ENCODE peak calls at places on chromosomes 12 and 14, in four cellular contexts. One of them, this sample, is unnamed.

GRCh38 chr14:28635387-28635786 is 131.2 kb upstream of the FOXG1 start:
- DNase-seq in lung: no peak
- DNase-seq in stimulated activated CD8-positive, alpha-beta memory T cell treated with anti-CD3 and anti-CD28 coated beads, Interleukin-2, amount 100 ng/mL, for 48 hours: no peak
- DNase-seq in hippocampal formation: no peak
- DNase-seq in this sample: no peak

GRCh38 chr14:106842687-106843086 is 1316.3 kb downstream of the TMEM121 start:
- DNase-seq in lung: no peak
- DNase-seq in stimulated activated CD8-positive, alpha-beta memory T cell treated with anti-CD3 and anti-CD28 coated beads, Interleukin-2, amount 100 ng/mL, for 48 hours: no peak
- DNase-seq in hippocampal formation: no peak
- DNase-seq in this sample: no peak

GRCh38 chr14:92690171-92691011 is 58.0 kb downstream of the LGMN start:
- DNase-seq in lung: peak
- DNase-seq in stimulated activated CD8-positive, alpha-beta memory T cell treated with anti-CD3 and anti-CD28 coated beads, Interleukin-2, amount 100 ng/mL, for 48 hours: no peak
- DNase-seq in hippocampal formation: no peak
- DNase-seq in this sample: no peak

GRCh38 chr12:89949457-89950195 is 241.0 kb upstream of the ATP2B1 start:
- DNase-seq in lung: no peak
- DNase-seq in stimulated activated CD8-positive, alpha-beta memory T cell treated with anti-CD3 and anti-CD28 coated beads, Interleukin-2, amount 100 ng/mL, for 48 hours: no peak
- DNase-seq in hippocampal formation: no peak
- DNase-seq in this sample: peak

GRCh38 chr14:73662439-73663056 is 17.8 kb downstream of the DNAL1 start:
- DNase-seq in lung: no peak
- DNase-seq in stimulated activated CD8-positive, alpha-beta memory T cell treated with anti-CD3 and anti-CD28 coated beads, Interleukin-2, amount 100 ng/mL, for 48 hours: no peak
- DNase-seq in hippocampal formation: no peak
- DNase-seq in this sample: no peak

GRCh38 chr12:42468341-42468821 is 121.2 kb downstream of the PRICKLE1 start:
- DNase-seq in lung: no peak
- DNase-seq in stimulated activated CD8-positive, alpha-beta memory T cell treated with anti-CD3 and anti-CD28 coated beads, Interleukin-2, amount 100 ng/mL, for 48 hours: no peak
- DNase-seq in hippocampal formation: no peak
- DNase-seq in this sample: no peak

GRCh38 chr14:104542871-104543830 is 36.4 kb upstream of the C14orf180 start:
- DNase-seq in lung: no peak
- DNase-seq in stimulated activated CD8-positive, alpha-beta memory T cell treated with anti-CD3 and anti-CD28 coated beads, Interleukin-2, amount 100 ng/mL, for 48 hours: no peak
- DNase-seq in hippocampal formation: no peak
- DNase-seq in this sample: no peak

GRCh38 chr12:53219116-53219955 is 12.3 kb upstream of the ITGB7 start:
- DNase-seq in lung: no peak
- DNase-seq in stimulated activated CD8-positive, alpha-beta memory T cell treated with anti-CD3 and anti-CD28 coated beads, Interleukin-2, amount 100 ng/mL, for 48 hours: peak
- DNase-seq in hippocampal formation: no peak
- DNase-seq in this sample: peak

GRCh38 chr14:53152909-53153701 is at the start of gene DDHD1:
- DNase-seq in lung: peak
- DNase-seq in stimulated activated CD8-positive, alpha-beta memory T cell treated with anti-CD3 and anti-CD28 coated beads, Interleukin-2, amount 100 ng/mL, for 48 hours: peak
- DNase-seq in hippocampal formation: peak
- DNase-seq in this sample: peak

GRCh38 chr12:58302487-58303011 is 361.2 kb downstream of the ATP23 start:
- DNase-seq in lung: no peak
- DNase-seq in stimulated activated CD8-positive, alpha-beta memory T cell treated with anti-CD3 and anti-CD28 coated beads, Interleukin-2, amount 100 ng/mL, for 48 hours: no peak
- DNase-seq in hippocampal formation: no peak
- DNase-seq in this sample: no peak

GRCh38 chr12:45666452-45667215 is 62.9 kb upstream of the ARID2 start:
- DNase-seq in lung: no peak
- DNase-seq in stimulated activated CD8-positive, alpha-beta memory T cell treated with anti-CD3 and anti-CD28 coated beads, Interleukin-2, amount 100 ng/mL, for 48 hours: no peak
- DNase-seq in hippocampal formation: no peak
- DNase-seq in this sample: no peak

GRCh38 chr14:55389330-55389729 is 22.3 kb downstream of the ATG14 start:
- DNase-seq in lung: no peak
- DNase-seq in stimulated activated CD8-positive, alpha-beta memory T cell treated with anti-CD3 and anti-CD28 coated beads, Interleukin-2, amount 100 ng/mL, for 48 hours: no peak
- DNase-seq in hippocampal formation: no peak
- DNase-seq in this sample: no peak

GRCh38 chr12:124480469-124481256 is 86.7 kb downstream of the NCOR2 start:
- DNase-seq in lung: no peak
- DNase-seq in stimulated activated CD8-positive, alpha-beta memory T cell treated with anti-CD3 and anti-CD28 coated beads, Interleukin-2, amount 100 ng/mL, for 48 hours: peak
- DNase-seq in hippocampal formation: peak
- DNase-seq in this sample: peak

GRCh38 chr14:93994919-93995682 is 2.0 kb upstream of the CCDC197 start:
- DNase-seq in lung: peak
- DNase-seq in stimulated activated CD8-positive, alpha-beta memory T cell treated with anti-CD3 and anti-CD28 coated beads, Interleukin-2, amount 100 ng/mL, for 48 hours: peak
- DNase-seq in hippocampal formation: peak
- DNase-seq in this sample: no peak

GRCh38 chr14:100857923-100858837 is 32.3 kb downstream of the MEG3 start:
- DNase-seq in lung: no peak
- DNase-seq in stimulated activated CD8-positive, alpha-beta memory T cell treated with anti-CD3 and anti-CD28 coated beads, Interleukin-2, amount 100 ng/mL, for 48 hours: no peak
- DNase-seq in hippocampal formation: no peak
- DNase-seq in this sample: no peak

GRCh38 chr12:92075425-92075891 is 70.2 kb downstream of the BTG1 start:
- DNase-seq in lung: no peak
- DNase-seq in stimulated activated CD8-positive, alpha-beta memory T cell treated with anti-CD3 and anti-CD28 coated beads, Interleukin-2, amount 100 ng/mL, for 48 hours: no peak
- DNase-seq in hippocampal formation: no peak
- DNase-seq in this sample: no peak

GRCh38 chr14:83217492-83217891 is 1683.8 kb upstream of the SEL1L start:
- DNase-seq in lung: no peak
- DNase-seq in stimulated activated CD8-positive, alpha-beta memory T cell treated with anti-CD3 and anti-CD28 coated beads, Interleukin-2, amount 100 ng/mL, for 48 hours: no peak
- DNase-seq in hippocampal formation: no peak
- DNase-seq in this sample: no peak

GRCh38 chr12:123106640-123107359 is 44.1 kb downstream of the PITPNM2 start:
- DNase-seq in lung: peak
- DNase-seq in stimulated activated CD8-positive, alpha-beta memory T cell treated with anti-CD3 and anti-CD28 coated beads, Interleukin-2, amount 100 ng/mL, for 48 hours: peak
- DNase-seq in hippocampal formation: no peak
- DNase-seq in this sample: peak

GRCh38 chr12:31257784-31258183 is 68.2 kb downstream of the SINHCAF start:
- DNase-seq in lung: no peak
- DNase-seq in stimulated activated CD8-positive, alpha-beta memory T cell treated with anti-CD3 and anti-CD28 coated beads, Interleukin-2, amount 100 ng/mL, for 48 hours: no peak
- DNase-seq in hippocampal formation: no peak
- DNase-seq in this sample: no peak

GRCh38 chr12:28089363-28089762 is 100.9 kb upstream of the CCDC91 start:
- DNase-seq in lung: no peak
- DNase-seq in stimulated activated CD8-positive, alpha-beta memory T cell treated with anti-CD3 and anti-CD28 coated beads, Interleukin-2, amount 100 ng/mL, for 48 hours: no peak
- DNase-seq in hippocampal formation: no peak
- DNase-seq in this sample: no peak

GRCh38 chr12:13179159-13180074 is 17.1 kb upstream of the EMP1 start:
- DNase-seq in lung: peak
- DNase-seq in stimulated activated CD8-positive, alpha-beta memory T cell treated with anti-CD3 and anti-CD28 coated beads, Interleukin-2, amount 100 ng/mL, for 48 hours: no peak
- DNase-seq in hippocampal formation: no peak
- DNase-seq in this sample: no peak

GRCh38 chr12:119822046-119822445 is 55.1 kb downstream of the CIT start:
- DNase-seq in lung: no peak
- DNase-seq in stimulated activated CD8-positive, alpha-beta memory T cell treated with anti-CD3 and anti-CD28 coated beads, Interleukin-2, amount 100 ng/mL, for 48 hours: no peak
- DNase-seq in hippocampal formation: no peak
- DNase-seq in this sample: no peak

This sample was measured in immature natural killer cell.